ENCODE peak calls at places on chromosomes 4 and X, in eight cellular contexts. Y, O, B, I, Q, H, E and L are unnamed samples.

GRCh38 chr4:180081072-180081471 is 2162.1 kb upstream of the TENM3 start:
- DNase-seq in I (no peak), H (no peak), E (no peak), Y (no peak), B (no peak), Q (no peak), O (no peak), L (no peak)

GRCh38 chr4:76897522-76898384 is at the start of gene SOWAHB:
- DNase-seq in B (peak), I (peak), Q (no peak), E (peak), O (peak), H (no peak), Y (peak), L (peak)

GRCh38 chrX:80808854-80809493 is 703 bp downstream of the BRWD3 start:
- DNase-seq in B (peak), O (no peak), Q (no peak), E (peak), H (peak), I (no peak), Y (no peak), L (peak)

GRCh38 chrX:103310592-103311400 is at the start of gene BEX2:
- DNase-seq in Q (no peak), O (peak), B (peak), E (peak), H (peak), I (peak), Y (peak), L (peak)

GRCh38 chrX:111823068-111823467 is 52.9 kb upstream of the TRPC5OS start:
- DNase-seq in O (no peak), B (peak), H (no peak), E (no peak), Q (no peak), I (no peak), Y (no peak), L (no peak)

GRCh38 chr4:10085828-10086505 is 30.6 kb downstream of the WDR1 start:
- DNase-seq in E (peak), Y (peak), H (no peak), O (no peak), Q (no peak), B (no peak), I (no peak), L (no peak)

GRCh38 chr4:112766422-112766821 is 129.5 kb downstream of the LARP7 start:
- DNase-seq in Y (no peak), E (no peak), I (no peak), H (no peak), B (peak), Q (no peak), O (no peak), L (no peak)

GRCh38 chrX:9867214-9867613 is 81.0 kb downstream of the SHROOM2 start:
- DNase-seq in I (no peak), O (no peak), Q (no peak), B (no peak), E (no peak), Y (no peak), H (no peak), L (no peak)

GRCh38 chr4:147723316-147723715 is 8.6 kb upstream of the ARHGAP10 start:
- DNase-seq in O (no peak), E (no peak), Y (peak), B (no peak), H (peak), I (no peak), Q (no peak), L (no peak)

GRCh38 chr4:22476011-22476410 is 39.9 kb downstream of the ADGRA3 start:
- DNase-seq in Q (no peak), I (no peak), E (no peak), O (no peak), B (no peak), Y (no peak), H (no peak), L (no peak)

GRCh38 chrX:149527705-149528104 is 13.1 kb upstream of the EOLA1 start:
- DNase-seq in H (no peak), B (peak), Q (no peak), E (no peak), I (no peak), O (no peak), Y (no peak), L (peak)

GRCh38 chr4:48858130-48858529 is 27.2 kb downstream of the OCIAD1 start:
- DNase-seq in H (no peak), Y (no peak), Q (no peak), O (no peak), E (no peak), I (no peak), B (no peak), L (no peak)

GRCh38 chr4:152109585-152110509 is 349.0 kb upstream of the GATB start:
- DNase-seq in Q (no peak), E (no peak), B (no peak), Y (no peak), I (no peak), O (no peak), H (peak), L (no peak)

GRCh38 chrX:3527811-3528210 is 181.4 kb upstream of the MXRA5 start:
- DNase-seq in Y (no peak), I (no peak), E (no peak), H (no peak), Q (no peak), B (no peak), O (no peak), L (no peak)

GRCh38 chrX:20217906-20218305 is 48.8 kb downstream of the RPS6KA3 start:
- DNase-seq in Q (no peak), I (no peak), B (no peak), Y (no peak), E (no peak), H (no peak), O (no peak), L (no peak)

GRCh38 chr4:7442609-7443140 is 7.9 kb upstream of the PSAPL1 start:
- DNase-seq in B (no peak), Y (no peak), I (no peak), E (no peak), O (no peak), H (no peak), Q (no peak), L (no peak)
- H3K27ac ChIP-seq in B (no peak), Y (no peak), I (no peak), E (no peak), O (no peak), H (no peak), Q (no peak), L (no peak)

GRCh38 chrX:118698516-118699247 is 28.7 kb upstream of the IL13RA1 start:
- DNase-seq in O (no peak), H (no peak), Y (no peak), I (no peak), Q (no peak), E (no peak), B (peak), L (peak)
- TF ChIP-seq CTCF in O (no peak), H (no peak), Y (no peak), I (no peak), Q (no peak), E (no peak), B (no peak), L (no peak)

DNA sequence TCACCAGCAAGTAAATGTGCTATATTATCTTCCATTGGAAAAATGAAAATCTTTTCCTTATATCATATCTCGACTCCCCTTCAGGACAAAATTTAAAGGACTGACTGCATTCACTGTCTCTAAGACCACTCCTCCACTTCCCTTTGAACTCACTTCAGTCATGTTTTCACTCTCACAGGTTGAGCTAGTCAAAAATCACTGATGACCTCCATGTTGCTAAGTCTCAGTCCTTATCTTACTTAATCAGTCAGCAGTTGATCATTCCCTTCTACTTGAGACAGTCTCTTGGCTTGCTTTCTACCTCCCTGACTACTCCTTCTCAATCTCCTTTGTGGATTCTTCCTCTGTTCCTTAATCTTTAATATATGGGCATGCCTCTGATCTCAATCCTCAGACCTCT is 117.0 kb upstream of the LSM6 start:
- DNase-seq in Y (no peak), I (no peak), O (no peak), Q (no peak), E (no peak), B (no peak), H (no peak), L (no peak)
- H3K27ac ChIP-seq in Y (no peak), I (no peak), O (no peak), Q (no peak), E (no peak), B (no peak), H (no peak), L (no peak)

DNA sequence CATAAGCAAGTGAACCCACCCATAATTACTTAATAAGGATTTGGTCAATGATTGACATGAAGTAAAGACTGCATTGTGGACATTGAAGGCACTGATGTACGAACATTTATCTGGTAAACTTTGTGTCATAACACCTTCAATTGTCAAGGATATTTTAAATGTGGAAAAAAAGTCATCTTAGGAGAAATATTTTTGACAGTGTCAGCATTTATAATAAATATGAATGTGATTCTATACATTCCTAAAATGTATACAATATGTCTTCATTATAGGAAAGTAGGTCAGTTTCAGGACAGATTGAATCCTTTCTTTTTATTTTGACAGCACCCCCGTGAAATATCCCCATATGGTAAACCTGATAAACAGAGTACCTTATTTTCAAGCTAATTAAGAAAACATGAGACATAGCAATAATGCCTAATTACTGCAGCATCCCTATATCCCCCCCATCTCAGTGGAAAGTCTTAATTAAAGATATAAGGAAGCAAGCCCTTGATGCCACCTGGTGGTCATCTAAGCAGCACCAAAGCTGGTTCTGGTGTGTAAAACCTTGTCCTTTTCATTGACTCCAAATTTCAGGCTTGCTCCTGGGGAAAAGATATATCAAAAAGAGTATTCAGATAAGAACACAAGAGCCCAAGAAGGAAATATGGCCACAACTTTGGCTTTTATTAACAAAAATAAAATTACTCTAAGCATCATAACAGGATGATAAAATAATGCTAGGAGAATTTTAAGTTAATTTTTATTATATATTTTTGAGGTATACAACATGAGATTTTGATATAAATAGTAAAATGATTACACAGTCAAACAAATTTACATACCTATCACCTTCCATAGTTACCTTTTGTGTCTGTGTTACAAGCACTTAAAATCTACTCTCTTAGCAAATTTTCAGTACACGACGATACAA is 379.7 kb downstream of the TLL1 start:
- DNase-seq in Q (no peak), O (peak), B (peak), H (no peak), Y (no peak), E (no peak), I (no peak), L (peak)
- TF ChIP-seq CTCF in Q (no peak), O (peak), B (peak), H (peak), Y (peak), E (no peak), I (no peak), L (peak)

GRCh38 chr4:476501-476900 is 22.5 kb downstream of the ZNF721 start:
- DNase-seq in Q (no peak), E (no peak), B (peak), I (no peak), H (no peak), O (no peak), Y (no peak), L (no peak)
- H3K27ac ChIP-seq in Q (no peak), E (no peak), B (peak), I (no peak), H (no peak), O (no peak), Y (no peak), L (no peak)

DNA sequence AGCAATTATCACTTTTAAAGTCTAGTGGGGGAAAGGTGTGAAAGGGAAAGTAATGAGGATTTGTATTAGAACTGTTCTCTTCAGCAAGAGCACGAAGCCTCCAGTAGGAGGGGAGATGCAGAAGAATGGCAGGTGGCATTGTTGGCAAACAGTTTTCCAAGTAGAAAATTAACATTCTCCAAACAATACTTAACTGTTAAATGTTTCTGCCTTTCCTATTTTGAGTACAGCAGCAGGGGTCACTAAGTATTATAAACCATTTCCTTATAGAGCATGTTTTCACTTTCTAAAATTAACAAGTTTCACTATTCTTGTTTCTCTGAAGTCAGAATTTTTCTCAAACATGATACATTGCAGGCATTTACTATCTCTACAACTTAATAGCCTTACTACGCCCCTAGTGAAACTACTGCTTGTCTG is 58.7 kb downstream of the LEF1 start:
- DNase-seq in Y (no peak), I (no peak), B (no peak), Q (no peak), H (no peak), O (no peak), E (no peak), L (no peak)
- TF ChIP-seq CTCF in Y (no peak), I (no peak), B (no peak), Q (no peak), H (no peak), O (no peak), E (no peak), L (no peak)

DNA sequence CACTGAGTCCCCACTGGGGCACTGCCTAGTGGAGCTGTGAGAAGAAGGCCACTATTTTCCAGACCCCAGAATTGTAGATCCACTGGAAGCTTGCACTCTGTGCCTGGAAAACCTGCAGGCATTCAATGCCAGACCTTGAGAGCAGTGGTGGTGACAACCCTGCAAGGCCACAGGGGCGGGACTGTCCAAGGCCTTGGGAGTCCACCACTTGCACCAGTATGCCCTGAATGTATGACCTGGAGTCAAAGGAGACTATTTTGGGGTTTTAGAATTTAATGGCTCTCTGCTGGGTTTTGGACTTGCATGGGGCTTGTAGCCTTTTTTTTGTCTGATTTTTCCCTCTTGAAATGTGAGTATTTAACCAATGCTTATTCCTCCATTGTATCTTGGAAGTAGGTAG is 145.8 kb downstream of the MSN start:
- DNase-seq in Y (no peak), B (no peak), I (no peak), E (no peak), Q (no peak), H (no peak), O (no peak), L (no peak)
- H3K27ac ChIP-seq in Y (no peak), B (no peak), I (no peak), E (no peak), Q (no peak), H (no peak), O (no peak), L (no peak)

GRCh38 chrX:138026211-138026610 is 460.3 kb downstream of the ZIC3 start:
- DNase-seq in Q (no peak), I (no peak), O (no peak), H (no peak), E (no peak), Y (no peak), B (peak), L (no peak)
- TF ChIP-seq CTCF in Q (no peak), I (no peak), O (peak), H (no peak), E (no peak), Y (no peak), B (peak), L (no peak)

GRCh38 chr4:139839664-139840063 is 174.0 kb downstream of the MGST2 start:
- DNase-seq in H (no peak), Y (no peak), Q (no peak), B (no peak), E (no peak), O (no peak), I (no peak), L (no peak)

GRCh38 chr4:139838811-139839210 is 173.2 kb downstream of the MGST2 start:
- DNase-seq in I (no peak), H (no peak), O (no peak), Y (no peak), B (no peak), Q (no peak), E (no peak), L (no peak)

GRCh38 chr4:139833131-139833930 is 167.7 kb downstream of the MGST2 start:
- DNase-seq in Q (no peak), I (no peak), Y (no peak), E (no peak), O (no peak), H (no peak), B (no peak), L (no peak)

GRCh38 chr4:139834210-139834609 is 168.6 kb downstream of the MGST2 start:
- DNase-seq in O (no peak), B (no peak), H (no peak), Q (no peak), I (no peak), E (no peak), Y (no peak), L (no peak)

DNA sequence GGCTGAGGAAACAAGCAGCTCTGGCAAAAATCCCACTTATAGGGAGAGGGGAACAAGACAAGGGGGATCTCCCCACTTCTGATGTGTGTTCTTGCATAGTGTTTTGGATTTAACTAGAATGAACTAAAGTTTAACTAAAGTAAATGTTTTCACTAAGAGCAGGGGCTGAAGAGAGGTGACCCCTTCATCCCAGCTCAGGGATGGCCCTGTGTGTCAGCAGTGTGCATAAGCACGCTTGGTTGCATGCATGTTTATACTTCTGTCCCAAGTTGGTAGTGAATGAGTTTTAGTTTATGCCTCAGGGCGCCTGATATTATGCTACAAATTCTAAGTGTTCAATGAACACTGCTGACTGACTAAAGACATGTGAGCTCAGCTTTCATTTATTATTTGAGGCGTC is 169.4 kb downstream of the MGST2 start:
- DNase-seq in H (no peak), Y (no peak), O (no peak), Q (no peak), E (no peak), I (no peak), B (no peak), L (no peak)
- H3K27ac ChIP-seq in H (no peak), Y (no peak), O (no peak), Q (no peak), E (no peak), I (no peak), B (no peak), L (no peak)

GRCh38 chr4:3178351-3178750 is 70.6 kb upstream of the MSANTD1 start:
- DNase-seq in E (no peak), Q (no peak), O (no peak), I (no peak), H (no peak), Y (no peak), B (no peak), L (no peak)
- TF ChIP-seq CTCF in E (no peak), Q (no peak), O (no peak), I (no peak), H (no peak), Y (no peak), B (no peak), L (no peak)